ENCODE peak calls at places on chromosomes 1 and 21, in eight cellular contexts. M is stimulated activated naive CD4-positive, alpha-beta T cell; S is anterior cingulate cortex; P is amygdala; I is stimulated activated CD4-positive, alpha-beta T cell treated with anti-CD3 and anti-CD28 coated beads, Interleukin-1b, Interleukin-23, amount 100 ng/mL, for 48 hours; C is HT1080; K is AG10803; O is activated CD4-positive, alpha-beta memory T cell treated with anti-CD3 and anti-CD28 coated beads, Interleukin-2, amount 10 ng/mL, durations not matched to agents 7 days and 5 days. Z is an unnamed sample.

GRCh38 chr1:46285730-46286477 is 17.5 kb downstream of the LRRC41 start:
- DNase-seq in K (no peak), S (no peak), M (peak), I (peak), C (no peak), P (no peak), O (peak), Z (no peak)

GRCh38 chr1:40432644-40433385 is 17.5 kb upstream of the ZFP69B start:
- DNase-seq in K (peak), M (no peak), P (no peak), O (no peak), S (no peak), C (no peak), I (no peak), Z (no peak)

GRCh38 chr1:189859385-189859977 is 618.2 kb downstream of the BRINP3 start:
- DNase-seq in O (peak), M (no peak), P (no peak), I (peak), S (no peak), K (no peak), C (peak), Z (no peak)

GRCh38 chr21:42593007-42593814 is 60.2 kb upstream of the PDE9A start:
- DNase-seq in S (peak), M (peak), O (peak), C (peak), K (peak), P (peak), I (peak), Z (peak)

GRCh38 chr1:97006044-97006676 is 284.6 kb downstream of the PTBP2 start:
- DNase-seq in C (peak), K (peak), M (no peak), O (no peak), I (no peak), S (peak), P (peak), Z (no peak)

GRCh38 chr1:40662864-40663263 is 2.6 kb downstream of the RIMS3 start:
- DNase-seq in P (no peak), S (no peak), K (peak), O (peak), C (peak), M (no peak), I (peak), Z (no peak)

GRCh38 chr1:229409616-229410369 is 24.1 kb downstream of the ACTA1 start:
- DNase-seq in M (no peak), P (no peak), C (no peak), K (no peak), I (no peak), O (no peak), S (no peak), Z (no peak)

GRCh38 chr1:39086386-39087108 is 60.4 kb downstream of the NDUFS5 start:
- DNase-seq in K (no peak), O (no peak), C (peak), M (no peak), I (no peak), S (peak), P (no peak), Z (no peak)

GRCh38 chr21:36260030-36260787 is 59.8 kb upstream of the MORC3 start:
- DNase-seq in P (peak), C (peak), O (peak), K (peak), M (peak), I (peak), S (no peak), Z (peak)

GRCh38 chr1:17488977-17489739 is 49.7 kb upstream of the RCC2 start:
- DNase-seq in K (peak), S (no peak), C (no peak), M (no peak), I (no peak), O (no peak), P (no peak), Z (no peak)